ENCODE peak calls at places on chromosomes 3 and 15, in nine cellular contexts. I is midbrain, E is NCI-H1092, O is Right ventricle myocardium superior, W is germinal center, V is omental fat pad, S is dorsolateral prefrontal cortex, F is heart left ventricle, C is LoVo. N is an unnamed sample.

GRCh38 chr3:195098741-195099525 is 172.0 kb downstream of the XXYLT1 start:
- DNase-seq in I (no peak), E (no peak), O (peak), W (no peak), V (no peak), S (no peak), F (no peak), C (no peak), N (no peak)

GRCh38 chr3:50095352-50095998 is 6.8 kb downstream of the RBM5 start:
- DNase-seq in I (no peak), E (no peak), O (no peak), W (no peak), V (no peak), S (no peak), F (no peak), C (no peak), N (no peak)

GRCh38 chr3:30659270-30660127 is 53.1 kb downstream of the TGFBR2 start:
- DNase-seq in I (no peak), E (no peak), O (no peak), W (no peak), V (no peak), S (no peak), F (no peak), C (peak), N (no peak)

GRCh38 chr3:80244390-80244789 is 476.6 kb upstream of the ROBO1 start:
- DNase-seq in I (no peak), E (no peak), O (peak), W (no peak), V (no peak), S (no peak), F (no peak), C (no peak), N (no peak)

GRCh38 chr3:128360705-128361271 is 105.9 kb downstream of the DNAJB8 start:
- DNase-seq in I (no peak), E (no peak), O (no peak), W (no peak), V (no peak), S (no peak), F (no peak), C (no peak), N (no peak)

GRCh38 chr3:187694801-187695200 is 7.6 kb downstream of the RTP2 start:
- DNase-seq in I (no peak), E (no peak), O (no peak), W (no peak), V (no peak), S (no peak), F (peak), C (peak), N (no peak)

GRCh38 chr3:143628971-143629370 is 219.3 kb downstream of the SLC9A9 start:
- DNase-seq in I (no peak), E (no peak), O (no peak), W (no peak), V (no peak), S (no peak), F (no peak), C (no peak), N (no peak)

GRCh38 chr3:173930251-173930650 is 532.7 kb downstream of the NLGN1 start:
- DNase-seq in I (no peak), E (no peak), O (no peak), W (no peak), V (no peak), S (no peak), F (no peak), C (no peak), N (no peak)

GRCh38 chr3:64575211-64575844 is 112.5 kb downstream of the ADAMTS9 start:
- DNase-seq in I (no peak), E (no peak), O (no peak), W (peak), V (no peak), S (no peak), F (no peak), C (peak), N (no peak)

GRCh38 chr15:39429898-39430357 is 151.0 kb upstream of the THBS1 start:
- DNase-seq in I (no peak), E (no peak), O (no peak), W (no peak), V (no peak), S (no peak), F (no peak), C (peak), N (no peak)

GRCh38 chr15:48966595-48967301 is 3.0 kb upstream of the SHC4 start:
- DNase-seq in I (no peak), E (no peak), O (no peak), W (no peak), V (no peak), S (no peak), F (no peak), C (peak), N (no peak)

GRCh38 chr3:107512108-107512507 is 10.7 kb upstream of the BBX start:
- DNase-seq in I (no peak), E (no peak), O (no peak), W (no peak), V (no peak), S (no peak), F (no peak), C (no peak), N (no peak)

GRCh38 chr3:149784064-149784704 is 8.2 kb downstream of the ANKUB1 start:
- DNase-seq in I (no peak), E (no peak), O (no peak), W (no peak), V (no peak), S (no peak), F (no peak), C (no peak), N (peak)

GRCh38 chr3:32596926-32597369 is 26.3 kb upstream of the DYNC1LI1 start:
- DNase-seq in I (no peak), E (no peak), O (peak), W (no peak), V (no peak), S (no peak), F (peak), C (no peak), N (no peak)

GRCh38 chr15:81792646-81793045 is 253.2 kb downstream of the MEX3B start:
- DNase-seq in I (no peak), E (no peak), O (no peak), W (no peak), V (no peak), S (no peak), F (no peak), C (no peak), N (no peak)

GRCh38 chr15:74400915-74401757 is 32.6 kb downstream of the SEMA7A start:
- DNase-seq in I (no peak), E (no peak), O (no peak), W (no peak), V (no peak), S (no peak), F (no peak), C (peak), N (no peak)

GRCh38 chr3:175433026-175433668 is 574.0 kb downstream of the NAALADL2 start:
- DNase-seq in I (no peak), E (no peak), O (no peak), W (no peak), V (no peak), S (no peak), F (no peak), C (no peak), N (no peak)

GRCh38 chr3:146177072-146177936 is 16.3 kb upstream of the PLOD2 start:
- DNase-seq in I (no peak), E (no peak), O (peak), W (no peak), V (no peak), S (no peak), F (no peak), C (no peak), N (no peak)

GRCh38 chr15:73357999-73358665 is 10.6 kb downstream of the HCN4 start:
- DNase-seq in I (no peak), E (peak), O (no peak), W (no peak), V (no peak), S (no peak), F (no peak), C (peak), N (no peak)

GRCh38 chr3:72766866-72767265 is 81.4 kb downstream of the SHQ1 start:
- DNase-seq in I (no peak), E (no peak), O (no peak), W (no peak), V (no peak), S (no peak), F (no peak), C (no peak), N (no peak)

GRCh38 chr15:57218826-57219576 is 157.3 kb upstream of the CGNL1 start:
- DNase-seq in I (no peak), E (peak), O (no peak), W (no peak), V (no peak), S (no peak), F (no peak), C (peak), N (no peak)

GRCh38 chr3:128051459-128051836 is 789 bp upstream of the SEC61A1 start:
- DNase-seq in I (no peak), E (no peak), O (no peak), W (no peak), V (no peak), S (no peak), F (no peak), C (peak), N (peak)

GRCh38 chr3:33386631-33387030 is 53.6 kb downstream of the UBP1 start:
- DNase-seq in I (no peak), E (no peak), O (no peak), W (no peak), V (no peak), S (no peak), F (no peak), C (no peak), N (no peak)